ENCODE peak calls at places on chromosomes 5 and 9, in six cellular contexts. B, F, N, J, L and M are unnamed samples.

GRCh38 chr5:62051747-62052146 is 254.3 kb upstream of the KIF2A start:
- DNase-seq in B (no peak), J (no peak), L (no peak), F (no peak), N (no peak), M (peak; percentile 1)

GRCh38 chr5:78458843-78459242 is 98.4 kb downstream of the SCAMP1 start:
- DNase-seq in B (no peak), N (no peak), L (no peak), J (no peak), F (no peak), M (no peak)

GRCh38 chr9:4774209-4774608 is 18.5 kb upstream of the RCL1 start:
- DNase-seq in L (no peak), F (peak; percentile 40), N (no peak), B (no peak), J (peak; percentile 38), M (no peak)

GRCh38 chr5:133285583-133286021 is 233.8 kb downstream of the HSPA4 start:
- DNase-seq in N (peak; percentile 41), F (no peak), B (peak; percentile 51), L (no peak), J (no peak), M (no peak)

GRCh38 chr9:36980148-36980974 is 53.7 kb downstream of the PAX5 start:
- DNase-seq in N (no peak), F (no peak), L (no peak), B (no peak), J (no peak), M (no peak)

GRCh38 chr5:179803651-179804598 is 2.7 kb downstream of the MGAT4B start:
- DNase-seq in N (no peak), J (no peak), L (peak; percentile 88), B (peak; percentile 41), F (peak; percentile 27), M (peak; percentile 71)

GRCh38 chr9:135087489-135087791 is at the start of gene OLFM1:
- DNase-seq in B (peak; percentile 46), L (peak; percentile 95), F (peak; percentile 76), N (peak; percentile 71), J (peak; percentile 78), M (peak; percentile 94)

GRCh38 chr9:91177081-91177480 is 184.6 kb downstream of the AUH start:
- DNase-seq in N (no peak), J (no peak), B (no peak), L (peak; percentile 71), F (no peak), M (peak; percentile 9)

GRCh38 chr9:23774266-23774665 is 51.8 kb downstream of the ELAVL2 start:
- DNase-seq in B (no peak), L (no peak), J (no peak), F (no peak), N (no peak), M (no peak)

GRCh38 chr9:133560944-133561343 is 26.4 kb downstream of the ADAMTSL2 start:
- DNase-seq in B (no peak), F (no peak), J (no peak), N (no peak), L (no peak), M (peak; percentile 77)

GRCh38 chr9:133556354-133556753 is 21.9 kb downstream of the ADAMTSL2 start:
- DNase-seq in F (no peak), J (no peak), N (no peak), B (no peak), L (no peak), M (no peak)

GRCh38 chr9:133560311-133560710 is 25.8 kb downstream of the ADAMTSL2 start:
- DNase-seq in L (no peak), N (peak; percentile 76), F (no peak), J (no peak), B (no peak), M (peak; percentile 62)

GRCh38 chr9:133557581-133557980 is 23.1 kb downstream of the ADAMTSL2 start:
- DNase-seq in B (no peak), N (no peak), J (no peak), L (no peak), F (no peak), M (no peak)

GRCh38 chr9:133558191-133559126 is 24.0 kb downstream of the ADAMTSL2 start:
- DNase-seq in J (no peak), F (no peak), N (no peak), B (peak; percentile 85), L (no peak), M (no peak)
- TF ChIP-seq POLR2A in J (no peak), F (no peak), N (no peak), B (no peak), L (no peak), M (no peak)

GRCh38 chr9:133580971-133581370 is 28.2 kb downstream of the FAM163B start:
- DNase-seq in L (no peak), F (no peak), B (no peak), J (no peak), N (no peak), M (no peak)

GRCh38 chr9:133582501-133583045 is 26.6 kb downstream of the FAM163B start:
- DNase-seq in B (no peak), N (no peak), L (no peak), F (no peak), J (no peak), M (peak; percentile 46)

GRCh38 chr9:133580416-133580738 is 28.8 kb downstream of the FAM163B start:
- DNase-seq in L (no peak), F (no peak), J (no peak), B (no peak), N (no peak), M (no peak)

GRCh38 chr9:133583111-133583510 is 26.1 kb downstream of the FAM163B start:
- DNase-seq in N (no peak), L (no peak), F (no peak), J (no peak), B (no peak), M (no peak)

GRCh38 chr9:133581553-133582343 is 27.4 kb downstream of the FAM163B start:
- DNase-seq in B (peak; percentile 75), L (no peak), F (no peak), N (no peak), J (no peak), M (no peak)
- TF ChIP-seq CTCF in B (no peak), L (no peak), F (no peak), N (no peak), J (no peak), M (no peak)

GRCh38 chr5:126600631-126601511 is at the start of gene PHAX:
- DNase-seq in J (peak; percentile 79), L (peak; percentile 93), N (peak; percentile 79), F (peak; percentile 82), B (peak; percentile 76), M (peak; percentile 82)
- TF ChIP-seq POLR2A in J (peak; percentile 32), L (no peak), N (no peak), F (peak; percentile 44), B (peak; percentile 40), M (peak; percentile 61)

DNA sequence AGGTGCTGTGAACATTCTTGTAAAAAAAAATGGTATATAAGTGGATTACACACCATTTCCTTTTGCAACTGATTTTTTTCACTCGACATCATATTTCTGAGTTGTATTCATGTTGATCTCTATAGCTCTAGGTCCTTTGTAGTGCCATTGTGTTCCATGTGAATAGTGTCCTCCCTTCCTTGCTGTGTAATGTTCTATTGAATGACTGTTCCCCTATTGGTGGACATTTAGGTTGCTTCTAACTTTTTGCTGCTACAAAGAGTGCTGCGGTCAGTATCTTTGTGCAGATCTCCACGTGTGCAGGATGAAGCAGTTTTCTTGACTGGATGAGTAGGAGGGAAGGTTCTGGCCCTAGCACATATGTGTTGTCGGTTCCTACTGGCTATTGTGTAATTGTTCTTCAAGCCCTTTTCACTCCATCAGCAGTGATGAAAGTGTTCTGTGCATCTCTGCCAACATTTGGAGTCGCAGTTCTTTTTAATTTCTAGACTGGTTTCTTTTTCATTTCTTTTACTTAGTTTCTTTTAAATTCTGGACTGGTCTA is 20.2 kb downstream of the DAB2IP start:
- DNase-seq in J (peak; percentile 42), N (no peak), F (no peak), L (no peak), B (peak; percentile 28), M (no peak)
- TF ChIP-seq CTCF in J (no peak), N (no peak), F (no peak), L (no peak), B (no peak), M (no peak)

DNA sequence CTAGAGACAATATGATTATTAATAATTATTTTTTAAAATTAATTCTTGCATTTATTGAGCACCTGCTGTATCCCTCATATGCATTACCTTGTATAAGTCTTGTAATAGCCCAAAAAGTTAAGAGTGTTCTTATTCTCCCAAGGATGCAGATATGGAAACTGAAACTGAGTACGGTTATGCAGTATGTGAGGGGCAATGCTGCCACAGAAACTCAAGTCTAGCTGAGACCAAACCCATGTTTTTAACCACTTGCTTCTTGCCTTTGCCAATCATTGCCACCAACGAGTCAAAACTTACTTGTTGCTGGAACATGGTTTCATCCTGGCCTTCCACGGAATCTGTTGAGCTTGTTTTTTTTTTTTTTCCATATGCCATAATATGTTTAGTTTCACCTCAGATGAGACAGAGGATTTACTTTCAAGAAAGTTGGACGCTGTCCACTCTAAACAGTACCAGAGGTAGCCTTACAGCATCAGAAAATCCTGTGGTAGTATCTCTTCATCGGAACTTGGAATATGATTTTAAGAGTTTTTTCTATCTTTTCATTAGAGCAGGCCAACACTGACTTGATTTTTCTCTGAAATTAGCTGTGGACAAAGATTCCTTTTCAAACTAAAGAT is 27.9 kb downstream of the DOCK8 start:
- DNase-seq in B (peak; percentile 32), J (no peak), F (no peak), N (no peak), L (no peak), M (no peak)
- TF ChIP-seq POLR2A in B (no peak), J (no peak), F (no peak), N (no peak), L (no peak), M (no peak)

DNA sequence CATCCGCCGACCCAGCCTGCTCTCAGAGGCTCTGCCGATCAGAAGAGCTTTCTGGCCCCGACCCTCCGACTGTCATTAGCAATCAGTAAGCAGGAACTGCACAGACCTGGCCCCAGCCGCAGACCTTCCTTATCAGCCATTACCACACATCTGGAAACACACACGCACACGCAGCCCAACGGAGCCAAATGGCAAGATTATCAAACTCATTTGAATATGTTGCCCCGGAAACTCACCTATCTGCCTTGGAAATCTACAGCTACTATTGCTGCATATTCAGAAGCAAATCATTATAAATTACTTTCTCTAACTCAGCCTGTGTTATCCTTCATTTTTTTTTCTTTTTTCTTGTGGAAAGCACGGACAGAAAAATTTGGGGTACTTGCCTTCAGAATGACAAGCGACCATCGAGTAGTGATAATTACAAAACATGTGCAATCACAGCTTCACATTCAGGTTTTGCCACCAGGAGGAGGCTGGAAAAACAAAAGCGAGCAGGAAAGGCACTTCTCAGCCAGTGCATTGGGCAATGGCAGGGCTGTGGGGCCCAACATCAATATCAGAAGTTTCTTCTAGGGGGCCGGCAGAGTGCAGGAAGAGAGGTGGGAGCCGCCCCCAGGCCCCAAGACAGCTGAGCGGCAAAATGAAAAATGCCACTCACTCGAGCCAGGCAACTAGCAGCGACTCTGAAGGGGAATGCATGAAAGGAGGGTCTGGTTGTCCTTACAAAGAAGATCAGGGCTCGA is 122.3 kb downstream of the VAV2 start:
- DNase-seq in N (no peak), J (no peak), B (no peak), L (no peak), F (no peak), M (no peak)
- TF ChIP-seq CTCF in N (no peak), J (no peak), B (no peak), L (no peak), F (peak; percentile 39), M (no peak)